ENCODE peak calls at places on chromosomes 12 and 14, in five cellular contexts. K is mucosa of gallbladder, R is head of caudate nucleus, N is A172, F is AG08396. S is an unnamed sample.

GRCh38 chr12:53870122-53870521 is 68.5 kb upstream of the HOXC13 start:
- DNase-seq in K (no peak), R (no peak), N (no peak), F (no peak), S (no peak)

GRCh38 chr12:57517187-57517586 is 3.1 kb downstream of the DDIT3 start:
- DNase-seq in K (no peak), R (no peak), N (peak), F (peak), S (no peak)

GRCh38 chr14:101828038-101828437 is 66.5 kb downstream of the PPP2R5C start:
- DNase-seq in K (no peak), R (no peak), N (no peak), F (no peak), S (no peak)

GRCh38 chr12:45483571-45483970 is 245.9 kb upstream of the ARID2 start:
- DNase-seq in K (peak), R (no peak), N (no peak), F (no peak), S (no peak)

GRCh38 chr12:26678697-26679660 is 154.0 kb downstream of the ITPR2 start:
- DNase-seq in K (no peak), R (no peak), N (no peak), F (peak), S (no peak)

GRCh38 chr14:106218189-106218588 is 691.8 kb downstream of the TMEM121 start:
- DNase-seq in K (no peak), R (no peak), N (no peak), F (no peak), S (no peak)

GRCh38 chr12:48165089-48166031 is 8.0 kb upstream of the ASB8 start:
- DNase-seq in K (no peak), R (no peak), N (peak), F (peak), S (no peak)

GRCh38 chr14:61547186-61548121 is 147.9 kb upstream of the HIF1A start:
- DNase-seq in K (no peak), R (no peak), N (peak), F (peak), S (no peak)

GRCh38 chr12:105805730-105806390 is 332.9 kb downstream of the NUAK1 start:
- DNase-seq in K (no peak), R (no peak), N (no peak), F (no peak), S (no peak)

GRCh38 chr12:69266045-69266635 is 26.8 kb downstream of the CPSF6 start:
- DNase-seq in K (no peak), R (no peak), N (peak), F (peak), S (no peak)

GRCh38 chr12:41188841-41189394 is 798 bp downstream of the PDZRN4 start:
- DNase-seq in K (no peak), R (peak), N (no peak), F (no peak), S (peak)

GRCh38 chr14:103474893-103475292 is 47.7 kb downstream of the CKB start:
- DNase-seq in K (no peak), R (no peak), N (no peak), F (no peak), S (no peak)

GRCh38 chr12:48768147-48768546 is 20.7 kb downstream of the ADCY6 start:
- DNase-seq in K (no peak), R (no peak), N (no peak), F (no peak), S (no peak)

GRCh38 chr12:5222011-5222461 is 178.4 kb downstream of the KCNA5 start:
- DNase-seq in K (no peak), R (no peak), N (peak), F (no peak), S (no peak)

GRCh38 chr12:132444957-132445883 is 44.7 kb upstream of the FBRSL1 start:
- DNase-seq in K (peak), R (no peak), N (no peak), F (no peak), S (no peak)

GRCh38 chr12:78442454-78442801 is 422.1 kb upstream of the SYT1 start:
- DNase-seq in K (no peak), R (no peak), N (no peak), F (peak), S (no peak)

GRCh38 chr12:131072446-131073230 is 118.9 kb downstream of the ADGRD1 start:
- DNase-seq in K (no peak), R (no peak), N (no peak), F (no peak), S (no peak)

GRCh38 chr12:111932241-111932640 is 80.7 kb downstream of the TMEM116 start:
- DNase-seq in K (no peak), R (no peak), N (no peak), F (no peak), S (no peak)

GRCh38 chr12:9389796-9390195 is 181.6 kb upstream of the PZP start:
- DNase-seq in K (no peak), R (no peak), N (no peak), F (no peak), S (no peak)

GRCh38 chr14:29814153-29815057 is 113.2 kb downstream of the PRKD1 start:
- DNase-seq in K (peak), R (peak), N (no peak), F (no peak), S (peak)

GRCh38 chr12:2295941-2296461 is 243.2 kb downstream of the CACNA1C start:
- DNase-seq in K (no peak), R (no peak), N (peak), F (peak), S (no peak)

GRCh38 chr12:132597333-132598283 is 12.8 kb downstream of the LRCOL1 start:
- DNase-seq in K (no peak), R (no peak), N (peak), F (no peak), S (no peak)

GRCh38 chr12:33247625-33248024 is 192.0 kb downstream of the SYT10 start:
- DNase-seq in K (no peak), R (no peak), N (no peak), F (no peak), S (no peak)

GRCh38 chr14:50364792-50365191 is 31.9 kb downstream of the CDKL1 start:
- DNase-seq in K (no peak), R (no peak), N (no peak), F (no peak), S (no peak)